ENCODE peak calls at places on chromosomes 6 and 20, in four cellular contexts. O, Z, F and C are unnamed samples.

GRCh38 chr20:57670288-57671071 is 39.3 kb downstream of the PMEPA1 start:
- DNase-seq in Z (no peak), O (no peak), F (no peak), C (peak)

GRCh38 chr6:142518761-142519160 is 217.0 kb downstream of the ADGRG6 start:
- DNase-seq in O (no peak), F (no peak), Z (no peak), C (no peak)

GRCh38 chr6:84979541-84979940 is 215.1 kb upstream of the TBX18 start:
- DNase-seq in F (no peak), Z (no peak), O (no peak), C (no peak)

GRCh38 chr6:125983246-125983945 is 2.9 kb upstream of the TRMT11 start:
- DNase-seq in F (no peak), O (peak), Z (no peak), C (no peak)

GRCh38 chr6:71496018-71496800 is 207.6 kb downstream of the OGFRL1 start:
- DNase-seq in Z (peak), F (no peak), O (no peak), C (no peak)

GRCh38 chr6:153976921-153977693 is 61.9 kb upstream of the OPRM1 start:
- DNase-seq in F (no peak), O (no peak), Z (no peak), C (no peak)

GRCh38 chr6:109738667-109739066 is 47.6 kb downstream of the FIG4 start:
- DNase-seq in F (no peak), O (no peak), Z (no peak), C (peak)

GRCh38 chr20:31861346-31862156 is 8.8 kb downstream of the DUSP15 start:
- DNase-seq in Z (peak), O (peak), F (peak), C (peak)

GRCh38 chr6:88722691-88723090 is 240.7 kb downstream of the RNGTT start:
- DNase-seq in F (no peak), Z (no peak), O (no peak), C (no peak)

GRCh38 chr6:38638941-38639497 is 710 bp downstream of the BTBD9 start:
- DNase-seq in Z (no peak), F (no peak), O (peak), C (peak)

GRCh38 chr6:74857157-74857556 is 348.7 kb downstream of the COL12A1 start:
- DNase-seq in F (no peak), O (peak), Z (no peak), C (no peak)

GRCh38 chr6:71468038-71468437 is 179.4 kb downstream of the OGFRL1 start:
- DNase-seq in F (no peak), O (no peak), Z (no peak), C (no peak)

GRCh38 chr20:25249198-25249931 is 1.5 kb downstream of the PYGB start:
- DNase-seq in F (no peak), O (no peak), Z (no peak), C (no peak)

GRCh38 chr6:24980507-24981384 is 45.0 kb upstream of the RIPOR2 start:
- DNase-seq in O (no peak), Z (no peak), F (no peak), C (no peak)

GRCh38 chr20:2470432-2471193 is at the start of gene SNRPB:
- DNase-seq in Z (peak), O (peak), F (peak), C (peak)
- TF ChIP-seq POLR2A in Z (peak), O (peak), F (peak), C (peak)

GRCh38 chr20:45630366-45630765 is 718 bp downstream of the WFDC9 start:
- DNase-seq in O (no peak), Z (no peak), F (no peak), C (no peak)
- H3K27ac ChIP-seq in O (no peak), Z (no peak), F (no peak), C (no peak)

DNA sequence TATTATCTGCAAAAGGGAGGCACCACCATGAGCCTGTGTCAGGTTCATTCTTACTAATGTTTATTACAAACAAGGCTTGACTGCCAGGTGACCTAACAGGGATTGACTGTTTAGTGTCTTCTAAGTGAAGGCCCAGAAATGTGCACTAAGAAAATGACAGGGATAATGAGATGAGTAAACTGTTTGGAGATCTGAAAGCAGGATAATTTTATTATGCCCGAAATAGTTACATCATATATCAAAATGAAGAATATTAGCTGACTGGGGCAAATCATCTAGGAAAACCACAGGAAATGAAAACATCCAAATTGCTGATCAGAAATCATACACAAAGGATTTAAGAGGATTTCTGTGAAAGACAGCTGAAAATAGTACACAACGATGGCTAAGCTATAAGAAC is 516.7 kb downstream of the HDGFL1 start:
- DNase-seq in Z (no peak), O (no peak), F (no peak), C (no peak)
- H3K4me3 ChIP-seq in Z (no peak), O (no peak), F (no peak), C (no peak)

DNA sequence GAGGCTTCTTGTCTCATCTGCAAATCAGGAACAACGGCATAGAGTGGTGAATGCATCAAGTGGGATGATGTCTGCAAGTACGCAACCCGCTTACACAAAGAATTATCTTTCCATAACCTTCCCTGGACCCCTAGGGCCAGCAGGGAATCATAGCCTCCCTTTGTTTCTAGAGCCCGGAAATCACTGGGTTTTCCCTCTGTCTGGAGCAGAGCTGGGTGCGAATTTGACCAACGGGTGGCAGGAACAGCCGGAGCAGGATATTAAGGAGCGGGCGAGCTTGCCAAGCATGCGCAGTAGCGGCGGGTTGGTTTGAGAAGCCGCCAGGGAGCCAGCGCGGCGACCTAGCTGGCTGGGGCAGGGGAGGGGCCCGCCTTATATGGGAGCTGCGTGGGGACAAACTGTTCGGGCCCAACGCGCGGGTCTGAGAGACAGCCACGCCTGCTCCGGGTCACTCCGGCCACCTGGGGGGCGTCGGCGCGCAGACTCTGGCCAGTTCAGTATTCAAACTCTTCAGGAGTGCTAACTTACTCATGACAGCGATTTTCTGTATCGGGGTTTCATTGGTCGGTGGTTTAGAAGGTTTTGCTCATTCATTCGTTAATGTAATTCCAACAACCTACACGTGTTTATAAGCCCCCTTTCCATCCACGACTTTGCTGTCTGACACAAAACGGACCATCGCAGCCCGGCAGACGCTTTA is 1.6 kb upstream of the KIF16B start:
- DNase-seq in O (peak), Z (peak), F (peak), C (peak)
- TF ChIP-seq POLR2A in O (peak), Z (peak), F (no peak), C (peak)

DNA sequence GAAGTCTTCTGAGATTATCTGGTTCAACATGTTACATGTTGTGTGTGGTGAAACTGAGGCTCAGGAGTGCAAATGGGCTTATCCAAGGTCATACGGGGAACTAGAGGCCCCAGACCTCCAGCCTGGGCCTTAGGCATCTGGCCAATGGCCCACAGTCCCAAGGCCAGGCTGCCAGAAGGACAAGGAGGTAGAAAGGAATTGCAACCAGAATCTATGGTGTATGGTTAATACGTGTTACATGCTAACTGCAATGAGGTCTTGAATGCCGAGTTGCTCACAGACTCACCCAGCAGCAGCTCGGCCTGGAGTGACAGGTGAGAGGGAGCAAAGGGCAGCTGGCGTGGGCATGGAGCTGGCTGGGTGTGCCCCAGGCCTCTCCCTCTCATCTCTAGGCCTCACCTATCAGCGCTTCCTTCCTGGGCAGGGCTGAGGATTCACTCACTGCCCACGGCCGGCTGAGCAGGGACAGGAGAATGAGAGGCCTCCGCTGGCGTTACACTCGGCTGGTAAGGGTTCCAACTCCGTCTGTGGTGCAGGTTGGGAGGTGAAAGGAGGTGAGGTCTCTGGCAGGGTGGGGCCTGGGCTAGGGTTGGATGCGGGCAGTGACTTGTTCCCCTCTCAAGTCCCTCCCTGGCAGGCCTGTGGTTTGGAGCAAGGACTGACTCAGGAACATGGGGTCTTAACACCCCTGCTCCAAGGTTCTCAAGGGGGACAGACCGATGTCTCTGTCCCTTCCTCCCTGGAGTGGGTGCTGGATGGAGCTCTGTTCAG is at the start of gene TLDC2:
- DNase-seq in F (no peak), O (no peak), Z (no peak), C (no peak)
- H3K27ac ChIP-seq in F (no peak), O (no peak), Z (no peak), C (no peak)

GRCh38 chr6:152184573-152185157 is 377.2 kb downstream of the ESR1 start:
- DNase-seq in F (no peak), O (no peak), Z (no peak), C (no peak)
- H3K4me3 ChIP-seq in F (no peak), O (no peak), Z (no peak), C (no peak)

DNA sequence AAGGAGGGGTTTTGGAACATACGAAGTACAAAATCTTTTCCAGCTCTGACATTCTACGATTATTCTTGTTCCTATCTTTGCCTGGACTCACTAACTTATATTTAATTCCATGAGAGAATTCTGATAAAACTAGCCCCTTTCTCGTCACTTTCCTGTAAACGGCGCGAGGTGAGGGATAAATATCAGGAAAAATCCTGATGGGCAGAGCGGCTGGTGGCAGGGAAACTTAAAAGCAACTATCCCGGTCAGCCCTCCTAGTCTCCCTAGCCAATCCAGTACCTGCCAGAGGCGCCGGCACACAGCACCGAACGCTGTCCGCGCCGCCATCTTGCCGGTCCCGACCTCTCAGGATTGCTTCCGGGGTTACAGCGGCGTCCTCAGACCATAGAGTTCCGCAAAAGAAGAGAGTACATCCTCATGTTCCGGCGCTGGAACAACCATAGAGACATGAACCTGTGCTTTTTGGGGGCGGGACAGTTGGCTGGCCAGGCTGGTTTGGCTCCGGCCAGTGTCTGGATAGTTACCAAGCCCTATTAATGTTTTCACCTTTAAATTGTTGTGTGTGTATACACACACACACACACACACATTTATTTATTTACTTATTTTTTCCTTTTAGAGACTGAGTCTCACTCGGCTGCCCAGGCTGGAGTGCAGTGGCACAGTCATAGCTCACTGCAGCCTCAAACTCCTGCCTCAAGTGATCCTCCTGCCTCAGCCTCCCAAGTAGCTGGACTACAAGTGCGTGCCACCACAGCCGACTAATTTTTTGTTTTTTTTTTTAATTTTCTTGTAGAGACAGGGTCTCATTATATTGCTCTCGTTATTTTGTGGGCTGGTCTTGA is at the start of gene MRPS10:
- DNase-seq in F (peak), O (peak), Z (peak), C (peak)
- TF ChIP-seq POLR2A in F (peak), O (peak), Z (peak), C (peak)

GRCh38 chr6:35244551-35244950 is 15.0 kb upstream of the ZNF76 start:
- DNase-seq in Z (no peak), F (no peak), O (no peak), C (no peak)
- H3K27ac ChIP-seq in Z (no peak), F (no peak), O (no peak), C (no peak)

GRCh38 chr6:82641677-82642076 is 278.1 kb downstream of the TPBG start:
- DNase-seq in F (no peak), O (no peak), Z (no peak), C (no peak)

GRCh38 chr6:82646231-82646615 is 282.6 kb downstream of the TPBG start:
- DNase-seq in O (peak), F (no peak), Z (no peak), C (no peak)

DNA sequence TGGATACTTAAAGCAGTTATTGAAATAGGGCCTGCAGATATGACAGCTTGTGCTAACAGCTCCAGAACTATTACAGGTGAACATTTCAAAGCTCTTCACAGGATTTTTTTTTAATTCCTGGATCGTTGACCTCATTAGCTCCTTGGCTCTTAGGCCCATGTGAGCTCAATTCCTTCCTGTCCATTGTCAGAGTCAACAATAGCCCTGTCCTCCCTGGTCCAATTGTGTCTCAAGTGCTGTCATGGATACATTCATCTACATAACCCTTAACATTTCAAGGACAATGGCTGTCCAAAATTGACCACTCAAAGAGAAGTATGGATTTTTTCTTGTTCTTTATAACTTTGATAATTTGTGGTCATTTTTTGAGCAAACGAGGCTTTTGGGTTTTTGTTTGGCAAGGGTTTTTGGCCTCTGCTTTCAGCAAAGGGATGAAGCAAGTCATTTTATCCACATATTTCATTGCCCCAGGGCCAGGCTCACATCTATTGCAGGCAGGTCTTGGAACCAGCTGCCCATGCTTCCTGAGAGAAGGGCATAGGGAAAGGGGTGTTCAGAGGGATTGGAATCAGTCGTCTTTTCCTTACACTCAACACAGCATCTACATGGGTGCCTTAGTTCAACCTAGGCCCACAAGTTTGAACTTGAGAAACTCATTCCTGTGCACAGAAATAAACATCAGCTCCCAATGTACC is 282.1 kb downstream of the TPBG start:
- DNase-seq in F (no peak), O (no peak), Z (no peak), C (no peak)
- H3K4me3 ChIP-seq in F (no peak), O (no peak), Z (no peak), C (no peak)

DNA sequence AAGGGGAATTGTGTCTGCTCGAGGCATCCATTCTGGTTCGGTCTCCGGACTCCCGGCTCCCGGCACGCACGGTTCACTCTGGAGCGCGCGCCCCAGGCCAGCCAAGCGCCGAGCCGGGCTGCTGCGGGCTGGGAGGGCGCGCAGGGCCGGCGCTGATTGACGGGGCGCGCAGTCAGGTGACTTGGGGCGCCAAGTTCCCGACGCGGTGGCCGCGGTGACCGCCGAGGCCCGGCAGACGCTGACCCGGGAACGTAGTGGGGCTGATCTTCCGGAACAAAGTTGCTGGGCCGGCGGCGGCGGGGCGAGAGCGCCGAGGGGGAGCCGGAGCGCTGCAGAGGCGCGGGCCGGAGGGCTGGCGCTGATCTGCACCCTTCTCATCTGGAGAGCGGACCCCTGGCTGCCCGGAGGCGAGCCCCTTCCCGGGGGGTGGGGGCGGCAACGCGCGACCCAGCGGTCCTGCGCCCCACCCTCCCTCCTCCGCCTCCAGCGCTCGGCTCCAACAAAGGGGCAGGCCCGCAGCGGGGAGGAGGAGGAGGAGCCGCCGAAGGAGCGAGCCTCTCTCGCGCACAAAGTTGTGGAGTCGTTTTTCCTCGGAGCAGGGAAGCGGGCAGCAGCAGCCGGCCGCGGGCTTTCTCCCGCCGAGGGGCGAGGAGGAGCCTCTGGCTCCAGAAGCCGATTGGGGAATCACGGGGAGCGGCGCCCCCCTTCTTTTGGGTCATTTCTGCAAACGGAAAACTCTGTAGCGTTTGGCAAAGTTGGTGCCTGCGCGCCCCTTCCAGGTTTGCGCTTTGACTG is at the start of gene UTRN:
- DNase-seq in F (peak), O (peak), Z (peak), C (peak)
- TF ChIP-seq POLR2A in F (peak), O (no peak), Z (peak), C (peak)